ENCODE peak calls at places on chromosomes 13 and 19, in four cellular contexts. P is adipocyte, O is MV-4-11, F is Daoy. X is an unnamed sample.

GRCh38 chr13:48318714-48319457 is 15.3 kb downstream of the RB1 start:
- DNase-seq in P (no peak), O (no peak), F (no peak), X (no peak)

GRCh38 chr19:46766569-46767317 is 20.5 kb upstream of the STRN4 start:
- DNase-seq in O (peak; percentile 40), F (peak; percentile 59), P (no peak), X (peak; percentile 23)

GRCh38 chr19:51548213-51548651 is 16.8 kb upstream of the SIGLEC6 start:
- DNase-seq in O (no peak), F (no peak), P (no peak), X (no peak)

GRCh38 chr19:55398200-55398947 is 9.2 kb downstream of the UBE2S start:
- DNase-seq in F (no peak), P (no peak), O (peak; percentile 84), X (no peak)

GRCh38 chr13:109756778-109757177 is 29.6 kb downstream of the IRS2 start:
- DNase-seq in O (peak; percentile 63), P (peak; percentile 33), F (no peak), X (no peak)

GRCh38 chr19:2326699-2327360 is 1.6 kb downstream of the LSM7 start:
- DNase-seq in F (no peak), O (no peak), P (no peak), X (no peak)

GRCh38 chr13:86567119-86567518 is 767.9 kb upstream of the SLITRK6 start:
- DNase-seq in F (no peak), O (no peak), P (no peak), X (no peak)

GRCh38 chr13:112174476-112175110 is 107.6 kb downstream of the SOX1 start:
- DNase-seq in F (peak; percentile 77), O (peak; percentile 99), P (no peak), X (peak; percentile 83)

GRCh38 chr13:31797154-31797775 is 57.9 kb downstream of the RXFP2 start:
- DNase-seq in P (peak; percentile 81), F (peak; percentile 10), O (peak; percentile 25), X (peak; percentile 71)

GRCh38 chr19:32719611-32720059 is at the start of gene TDRD12:
- DNase-seq in P (no peak), O (no peak), F (no peak), X (no peak)

GRCh38 chr19:39970424-39970673 is 616 bp upstream of the PSMC4 start:
- DNase-seq in F (no peak), P (no peak), O (peak; percentile 61), X (no peak)

GRCh38 chr19:15251749-15252397 is 19.6 kb upstream of the EPHX3 start:
- DNase-seq in F (peak; percentile 93), P (peak; percentile 95), O (no peak), X (peak; percentile 90)

GRCh38 chr19:46710687-46711086 is 6.2 kb downstream of the PRKD2 start:
- DNase-seq in P (no peak), F (no peak), O (no peak), X (no peak)

GRCh38 chr19:39846678-39847486 is 703 bp upstream of the FBL start:
- DNase-seq in F (no peak), P (peak; percentile 12), O (no peak), X (no peak)

GRCh38 chr19:18931316-18932162 is 9.5 kb downstream of the HOMER3 start:
- DNase-seq in F (no peak), O (no peak), P (no peak), X (no peak)

GRCh38 chr13:24035411-24035810 is 125.1 kb upstream of the SPATA13 start:
- DNase-seq in P (no peak), O (no peak), F (no peak), X (no peak)

X was measured in HT1080.